ENCODE peak calls at places on chromosomes 4 and X, in seven cellular contexts. One of them, this sample, is unnamed.
A peak's percentile ranks its signal among the peaks of the same experiment; 100 is the strongest.

GRCh38 chr4:42519803-42520417 is 122.6 kb downstream of the SHISA3 start:
- DNase-seq in astrocyte: peak; percentile 12
- DNase-seq in GM23338: peak; percentile 73
- DNase-seq in MM.1S: peak; percentile 63
- DNase-seq in neural progenitor cell: peak; percentile 68
- DNase-seq in PC-3: peak; percentile 81
- DNase-seq in hepatocyte: peak; percentile 76
- DNase-seq in this sample: peak; percentile 63

GRCh38 chr4:90582087-90582486 is 454.9 kb downstream of the CCSER1 start:
- DNase-seq in GM23338: peak; percentile 30
- DNase-seq in astrocyte: no peak
- DNase-seq in MM.1S: no peak
- DNase-seq in PC-3: no peak
- DNase-seq in hepatocyte: no peak
- DNase-seq in neural progenitor cell: no peak
- DNase-seq in this sample: no peak

GRCh38 chr4:119124314-119124713 is 11.3 kb upstream of the MYOZ2 start:
- DNase-seq in GM23338: no peak
- DNase-seq in astrocyte: peak; percentile 80
- DNase-seq in hepatocyte: no peak
- DNase-seq in neural progenitor cell: no peak
- DNase-seq in PC-3: no peak
- DNase-seq in MM.1S: no peak
- DNase-seq in this sample: peak; percentile 64

GRCh38 chr4:156827519-156827918 is 144.1 kb downstream of the PDGFC start:
- DNase-seq in neural progenitor cell: no peak
- DNase-seq in GM23338: no peak
- DNase-seq in hepatocyte: no peak
- DNase-seq in MM.1S: no peak
- DNase-seq in PC-3: no peak
- DNase-seq in astrocyte: no peak
- DNase-seq in this sample: no peak

GRCh38 chr4:85681194-85681803 is 206.3 kb downstream of the ARHGAP24 start:
- DNase-seq in hepatocyte: no peak
- DNase-seq in astrocyte: peak; percentile 98
- DNase-seq in PC-3: no peak
- DNase-seq in GM23338: no peak
- DNase-seq in neural progenitor cell: no peak
- DNase-seq in MM.1S: no peak
- DNase-seq in this sample: peak; percentile 80

GRCh38 chr4:8473198-8473919 is 32.8 kb downstream of the TRMT44 start:
- DNase-seq in neural progenitor cell: no peak
- DNase-seq in PC-3: no peak
- DNase-seq in astrocyte: peak; percentile 20
- DNase-seq in GM23338: no peak
- DNase-seq in hepatocyte: no peak
- DNase-seq in MM.1S: no peak
- DNase-seq in this sample: no peak

GRCh38 chrX:14356401-14356800 is 172.9 kb upstream of the GLRA2 start:
- DNase-seq in astrocyte: no peak
- DNase-seq in GM23338: no peak
- DNase-seq in PC-3: peak; percentile 50
- DNase-seq in neural progenitor cell: no peak
- DNase-seq in hepatocyte: no peak
- DNase-seq in MM.1S: no peak
- DNase-seq in this sample: peak; percentile 52

GRCh38 chr4:183905081-183905592 is at the start of gene STOX2:
- DNase-seq in MM.1S: no peak
- DNase-seq in neural progenitor cell: peak; percentile 92
- DNase-seq in hepatocyte: peak; percentile 79
- DNase-seq in GM23338: peak; percentile 86
- DNase-seq in PC-3: peak; percentile 58
- DNase-seq in astrocyte: peak; percentile 27
- DNase-seq in this sample: peak; percentile 68

GRCh38 chr4:86557526-86557925 is 36.6 kb upstream of the PTPN13 start:
- DNase-seq in MM.1S: peak; percentile 42
- DNase-seq in PC-3: peak; percentile 34
- DNase-seq in neural progenitor cell: no peak
- DNase-seq in hepatocyte: no peak
- DNase-seq in GM23338: no peak
- DNase-seq in astrocyte: no peak
- DNase-seq in this sample: no peak

GRCh38 chr4:10456270-10457254 is 664 bp downstream of the ZNF518B start:
- DNase-seq in PC-3: peak; percentile 37
- DNase-seq in neural progenitor cell: peak; percentile 68
- DNase-seq in GM23338: peak; percentile 79
- DNase-seq in MM.1S: peak; percentile 50
- DNase-seq in astrocyte: peak; percentile 58
- DNase-seq in hepatocyte: peak; percentile 81
- DNase-seq in this sample: no peak

GRCh38 chr4:57943672-57944071 is 833.5 kb upstream of the IGFBP7 start:
- DNase-seq in MM.1S: no peak
- DNase-seq in neural progenitor cell: no peak
- DNase-seq in hepatocyte: no peak
- DNase-seq in astrocyte: no peak
- DNase-seq in GM23338: no peak
- DNase-seq in PC-3: no peak
- DNase-seq in this sample: no peak

GRCh38 chr4:48175328-48175727 is 41.3 kb upstream of the TXK start:
- DNase-seq in neural progenitor cell: peak; percentile 24
- DNase-seq in GM23338: peak; percentile 93
- DNase-seq in hepatocyte: no peak
- DNase-seq in MM.1S: no peak
- DNase-seq in astrocyte: no peak
- DNase-seq in PC-3: no peak
- DNase-seq in this sample: no peak

DNA sequence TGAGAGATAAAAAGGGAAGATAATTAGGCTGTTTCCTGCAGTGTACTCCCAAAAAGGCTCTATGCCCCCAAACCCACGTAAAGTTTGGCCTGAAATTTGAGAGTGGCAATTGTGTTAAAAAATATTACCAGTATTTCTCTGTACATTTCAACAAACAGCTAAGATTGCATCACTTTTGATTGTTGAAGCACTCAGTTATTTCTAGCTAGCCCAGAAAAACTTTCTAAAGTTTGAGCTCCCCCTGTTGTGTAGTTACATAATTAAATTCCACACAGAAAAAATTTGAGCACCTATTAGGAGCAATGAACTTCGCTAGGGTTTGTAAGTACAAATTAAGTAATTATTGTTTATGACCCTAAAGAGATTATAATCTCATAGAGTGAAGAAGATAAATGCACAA is 109.4 kb downstream of the DLG3 start:
- DNase-seq in neural progenitor cell: no peak
- DNase-seq in astrocyte: peak; percentile 2
- DNase-seq in GM23338: peak; percentile 13
- DNase-seq in MM.1S: peak; percentile 21
- DNase-seq in PC-3: peak; percentile 59
- DNase-seq in hepatocyte: peak; percentile 6
- DNase-seq in this sample: peak; percentile 17
- TF ChIP-seq CTCF in neural progenitor cell: peak; percentile 19
- TF ChIP-seq CTCF in astrocyte: peak; percentile 16
- TF ChIP-seq CTCF in GM23338: no peak
- TF ChIP-seq CTCF in MM.1S: peak; percentile 18
- TF ChIP-seq CTCF in PC-3: peak; percentile 59
- TF ChIP-seq CTCF in hepatocyte: peak; percentile 33
- TF ChIP-seq CTCF in this sample: peak; percentile 39

DNA sequence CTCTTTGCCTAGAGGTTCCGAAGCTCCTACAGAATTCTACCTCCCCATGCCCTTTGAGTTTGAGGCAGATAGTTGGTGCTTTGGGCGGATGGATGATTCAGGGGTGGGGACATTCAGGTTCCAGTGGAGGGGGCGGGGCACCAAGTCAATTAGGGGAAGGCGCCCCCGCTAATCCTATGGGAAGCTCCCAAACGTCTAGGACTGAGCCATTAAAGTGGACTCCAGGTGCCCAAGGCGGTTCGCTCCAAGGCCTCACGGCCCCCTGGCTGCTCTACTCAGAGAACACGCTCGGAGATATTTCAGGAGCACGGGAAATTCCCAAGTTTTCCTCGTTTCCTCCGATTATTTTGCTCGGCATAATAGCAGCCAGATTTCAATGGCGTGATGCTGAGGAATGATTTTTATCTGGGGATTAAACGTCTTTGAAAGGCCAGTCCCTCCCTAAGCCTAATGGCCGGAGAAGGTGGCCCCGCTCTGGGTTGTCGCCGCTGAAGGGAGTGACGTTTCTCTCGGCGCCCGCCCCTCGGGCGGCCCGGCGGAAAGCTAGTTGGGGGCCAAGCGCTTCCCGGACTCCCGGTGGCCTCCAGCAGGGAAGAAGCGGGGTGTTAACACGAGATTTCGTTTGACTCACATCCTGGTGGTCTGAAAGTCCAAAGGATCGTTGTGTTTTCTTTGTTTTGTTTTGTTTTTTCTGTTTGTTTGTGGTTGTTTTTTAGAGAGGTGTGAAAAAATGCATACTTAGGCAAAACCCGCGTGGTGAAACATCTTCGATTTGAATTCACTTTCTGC is 1.5 kb downstream of the MSX1 start:
- DNase-seq in PC-3: no peak
- DNase-seq in MM.1S: no peak
- DNase-seq in neural progenitor cell: peak; percentile 76
- DNase-seq in GM23338: peak; percentile 68
- DNase-seq in hepatocyte: peak; percentile 53
- DNase-seq in astrocyte: no peak
- DNase-seq in this sample: no peak
- TF ChIP-seq EZH2 in PC-3: no peak
- TF ChIP-seq EZH2 in MM.1S: no peak
- TF ChIP-seq EZH2 in neural progenitor cell: peak; percentile 7
- TF ChIP-seq EZH2 in GM23338: peak; percentile 97
- TF ChIP-seq EZH2 in hepatocyte: peak; percentile 84
- TF ChIP-seq EZH2 in astrocyte: peak; percentile 24
- TF ChIP-seq EZH2 in this sample: no peak

DNA sequence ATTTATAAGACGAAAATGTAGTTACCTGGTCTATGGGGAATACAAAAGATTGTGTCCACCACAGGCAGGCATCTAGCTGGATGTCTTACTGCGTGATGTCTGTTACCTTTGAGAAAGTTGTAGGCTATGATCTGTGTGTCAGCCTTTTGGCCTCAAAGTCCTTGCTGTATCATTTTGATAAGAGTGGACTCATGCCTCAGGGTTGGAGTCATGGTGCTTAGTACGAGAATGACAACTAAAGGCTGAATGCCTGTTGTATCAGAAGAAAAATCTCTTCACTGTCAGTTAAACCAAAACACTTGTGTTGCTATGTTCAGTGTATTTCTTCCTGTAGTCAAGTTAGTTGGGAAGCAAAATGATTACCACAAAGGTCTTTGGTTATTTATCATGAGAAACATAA is 226.2 kb downstream of the ARHGAP10 start:
- DNase-seq in astrocyte: no peak
- DNase-seq in neural progenitor cell: no peak
- DNase-seq in hepatocyte: no peak
- DNase-seq in GM23338: no peak
- DNase-seq in PC-3: no peak
- DNase-seq in MM.1S: no peak
- DNase-seq in this sample: no peak
- TF ChIP-seq CTCF in astrocyte: no peak
- TF ChIP-seq CTCF in neural progenitor cell: no peak
- TF ChIP-seq CTCF in hepatocyte: no peak
- TF ChIP-seq CTCF in GM23338: no peak
- TF ChIP-seq CTCF in PC-3: no peak
- TF ChIP-seq CTCF in MM.1S: no peak
- TF ChIP-seq CTCF in this sample: no peak

DNA sequence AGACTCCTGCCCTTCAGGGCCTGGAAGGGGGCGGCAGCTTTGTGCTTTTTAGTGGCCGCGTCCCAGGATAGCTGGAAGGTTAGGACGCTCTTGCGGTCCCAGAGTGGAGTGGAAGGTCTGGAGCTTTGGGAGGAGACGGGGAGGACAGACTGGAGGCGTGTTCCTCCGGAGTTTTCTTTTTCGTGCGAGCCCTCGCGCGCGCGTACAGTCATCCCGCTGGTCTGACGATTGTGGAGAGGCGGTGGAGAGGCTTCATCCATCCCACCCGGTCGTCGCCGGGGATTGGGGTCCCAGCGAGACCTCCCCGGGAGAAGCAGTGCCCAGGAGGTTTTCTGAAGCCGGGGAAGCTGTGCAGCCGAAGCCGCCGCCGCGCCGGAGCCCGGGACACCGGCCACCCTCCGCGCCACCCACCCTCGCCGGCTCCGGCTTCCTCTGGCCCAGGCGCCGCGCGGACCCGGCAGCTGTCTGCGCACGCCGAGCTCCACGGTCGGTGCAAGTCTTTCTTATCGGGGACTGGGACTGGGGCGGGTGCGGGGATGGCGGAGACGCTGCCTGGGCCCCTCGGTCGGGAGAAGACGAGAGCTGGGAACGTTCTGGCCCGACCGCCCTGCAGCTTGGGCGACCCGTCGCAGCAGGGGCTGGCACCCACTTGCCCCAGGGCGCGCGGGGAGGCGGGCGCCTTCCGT is at the start of gene EDNRA:
- DNase-seq in PC-3: peak; percentile 12
- DNase-seq in MM.1S: no peak
- DNase-seq in neural progenitor cell: peak; percentile 64
- DNase-seq in astrocyte: peak; percentile 61
- DNase-seq in GM23338: peak; percentile 69
- DNase-seq in hepatocyte: peak; percentile 54
- DNase-seq in this sample: peak; percentile 71
- TF ChIP-seq EZH2 in PC-3: no peak
- TF ChIP-seq EZH2 in MM.1S: no peak
- TF ChIP-seq EZH2 in neural progenitor cell: peak; percentile 66
- TF ChIP-seq EZH2 in astrocyte: no peak
- TF ChIP-seq EZH2 in GM23338: no peak
- TF ChIP-seq EZH2 in hepatocyte: no peak
- TF ChIP-seq EZH2 in this sample: no peak

DNA sequence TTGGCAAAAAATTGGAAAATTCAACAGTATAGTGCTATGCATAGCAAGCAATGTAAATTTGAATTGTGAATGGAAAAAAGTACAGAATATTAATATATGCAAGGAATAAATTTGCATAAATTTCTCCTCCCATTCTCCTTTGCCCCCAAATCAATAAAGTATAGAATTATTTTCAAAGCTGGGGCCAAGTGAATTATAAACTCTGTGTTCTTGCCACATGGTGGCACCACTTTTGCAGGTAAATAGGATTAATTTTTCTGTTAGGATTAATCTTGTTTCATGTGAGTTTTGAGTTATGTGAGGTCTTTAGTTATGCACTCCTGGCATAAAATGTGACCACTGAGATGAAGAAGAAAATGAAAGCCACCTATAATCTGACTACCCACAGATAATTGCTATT is 19.9 kb downstream of the COPS4 start:
- DNase-seq in PC-3: peak; percentile 44
- DNase-seq in GM23338: no peak
- DNase-seq in neural progenitor cell: no peak
- DNase-seq in hepatocyte: no peak
- DNase-seq in MM.1S: peak; percentile 50
- DNase-seq in astrocyte: no peak
- DNase-seq in this sample: no peak
- TF ChIP-seq CTCF in PC-3: peak; percentile 64
- TF ChIP-seq CTCF in GM23338: peak; percentile 34
- TF ChIP-seq CTCF in neural progenitor cell: no peak
- TF ChIP-seq CTCF in hepatocyte: peak; percentile 55
- TF ChIP-seq CTCF in MM.1S: peak; percentile 45
- TF ChIP-seq CTCF in astrocyte: peak; percentile 37
- TF ChIP-seq CTCF in this sample: peak; percentile 27

This sample was measured in A673.